ENCODE peak calls at places on chromosomes 11 and 22, in ten cellular contexts. M is heart right ventricle, A is pancreas, P is H9, U is mesendoderm, V is aorta, L is IMR-90, G is stomach, S is lower lobe of right lung, X is cardiac muscle cell. I is an unnamed sample.

GRCh38 chr11:57493507-57494503 is 21.7 kb downstream of the SLC43A1 start:
- DNase-seq in P (peak; percentile 94), M (no peak), X (peak; percentile 65), A (peak; percentile 76), G (peak; percentile 83), U (peak; percentile 95), S (peak; percentile 81), L (peak; percentile 17), V (no peak), I (peak; percentile 76)

GRCh38 chr11:57460017-57460755 is at the start of gene RTN4RL2:
- DNase-seq in S (peak; percentile 61), P (peak; percentile 80), M (peak; percentile 49), G (no peak), U (peak; percentile 87), L (peak; percentile 45), A (peak; percentile 36), X (peak; percentile 67), V (peak; percentile 64), I (no peak)

GRCh38 chr11:27107548-27107947 is 66.9 kb downstream of the BBOX1 start:
- DNase-seq in L (no peak), A (no peak), M (no peak), U (no peak), S (no peak), X (no peak), P (no peak), V (no peak), G (no peak), I (no peak)

GRCh38 chr11:69416123-69416475 is 65.4 kb upstream of the LINC01488 start:
- DNase-seq in M (no peak), V (no peak), G (no peak), S (no peak), X (no peak), U (no peak), A (no peak), L (no peak), P (no peak), I (no peak)

GRCh38 chr11:64864473-64865285 is 13.7 kb downstream of the EHD1 start:
- DNase-seq in M (peak; percentile 79), L (peak; percentile 97), V (peak; percentile 92), G (no peak), X (peak; percentile 46), U (no peak), S (peak; percentile 61), A (no peak), P (no peak), I (no peak)

GRCh38 chr22:44372611-44373010 is 59.9 kb upstream of the SHISAL1 start:
- DNase-seq in V (peak; percentile 8), M (no peak), S (no peak), X (no peak), A (no peak), U (no peak), L (no peak), G (no peak), P (no peak), I (no peak)

GRCh38 chr11:65366340-65366773 is 11.8 kb downstream of the TIGD3 start:
- DNase-seq in V (no peak), P (peak; percentile 61), X (peak; percentile 83), S (no peak), G (no peak), M (peak; percentile 50), A (peak; percentile 74), U (peak; percentile 90), L (peak; percentile 86), I (peak; percentile 55)

GRCh38 chr11:102810943-102811528 is 13.1 kb upstream of the MMP1 start:
- DNase-seq in A (no peak), V (no peak), G (no peak), X (peak; percentile 21), U (peak; percentile 71), M (no peak), L (peak; percentile 45), P (no peak), S (no peak), I (no peak)

GRCh38 chr11:67287355-67288197 is 1.5 kb upstream of the ANKRD13D start:
- DNase-seq in M (no peak), S (peak; percentile 26), U (no peak), G (no peak), P (no peak), A (no peak), L (no peak), X (no peak), V (peak; percentile 43), I (no peak)

GRCh38 chr11:117953029-117953671 is 23.9 kb upstream of the TMPRSS13 start:
- DNase-seq in L (no peak), S (no peak), G (no peak), V (no peak), U (no peak), A (no peak), M (no peak), X (no peak), P (no peak), I (no peak)
- H3K4me1 ChIP-seq in L (no peaks in the 10 kb centered on the region), S (peaks cover 46% of the 10 kb centered on the region), G (peaks cover 8% of the 10 kb centered on the region), V (no peaks in the 10 kb centered on the region), U (no peaks in the 10 kb centered on the region), A (no peaks in the 10 kb centered on the region), M (no peaks in the 10 kb centered on the region), X (peaks cover 4% of the 10 kb centered on the region), P (no peaks in the 10 kb centered on the region), I (no peaks in the 10 kb centered on the region)

GRCh38 chr11:45089251-45089650 is 57.2 kb upstream of the PRDM11 start:
- DNase-seq in X (no peak), S (no peak), G (peak; percentile 33), V (peak; percentile 91), L (peak; percentile 93), U (no peak), P (no peak), A (peak; percentile 79), M (peak; percentile 79), I (peak; percentile 83)
- H3K4me1 ChIP-seq in X (peaks cover 11% of the 10 kb centered on the region), S (peaks cover 45% of the 10 kb centered on the region), G (peaks cover 8% of the 10 kb centered on the region), V (no peaks in the 10 kb centered on the region), L (peaks cover 39% of the 10 kb centered on the region), U (peaks cover 4% of the 10 kb centered on the region), P (peaks cover 11% of the 10 kb centered on the region), A (no peaks in the 10 kb centered on the region), M (peaks cover 36% of the 10 kb centered on the region), I (no peaks in the 10 kb centered on the region)

GRCh38 chr22:23261900-23262450 is 81.7 kb downstream of the BCR start:
- DNase-seq in A (no peak), X (no peak), M (no peak), G (no peak), S (no peak), P (no peak), V (no peak), L (no peak), U (peak; percentile 64), I (no peak)
- H3K4me1 ChIP-seq in A (no peaks in the 10 kb centered on the region), X (peaks cover 6% of the 10 kb centered on the region), M (peaks cover 15% of the 10 kb centered on the region), G (peaks cover 28% of the 10 kb centered on the region), S (peaks cover 8% of the 10 kb centered on the region), P (no peaks in the 10 kb centered on the region), V (no peaks in the 10 kb centered on the region), L (peaks cover 3% of the 10 kb centered on the region), U (peaks cover 9% of the 10 kb centered on the region), I (peaks cover 5% of the 10 kb centered on the region)

GRCh38 chr11:78801161-78801884 is 226.7 kb upstream of the NARS2 start:
- DNase-seq in S (no peak), L (peak; percentile 98), V (peak; percentile 77), P (no peak), X (no peak), A (peak; percentile 66), M (peak; percentile 45), G (peak; percentile 69), U (peak; percentile 63), I (no peak)

GRCh38 chr11:78803995-78804394 is 229.3 kb upstream of the NARS2 start:
- DNase-seq in U (no peak), X (no peak), L (no peak), V (no peak), P (no peak), M (no peak), A (no peak), G (no peak), S (no peak), I (no peak)

GRCh38 chr11:78800756-78801155 is 226.1 kb upstream of the NARS2 start:
- DNase-seq in P (no peak), A (no peak), U (no peak), V (no peak), X (no peak), G (no peak), L (no peak), S (no peak), M (no peak), I (no peak)

GRCh38 chr11:78800089-78800690 is 225.5 kb upstream of the NARS2 start:
- DNase-seq in S (no peak), L (no peak), G (no peak), P (no peak), A (no peak), M (no peak), X (no peak), U (peak; percentile 16), V (no peak), I (no peak)

DNA sequence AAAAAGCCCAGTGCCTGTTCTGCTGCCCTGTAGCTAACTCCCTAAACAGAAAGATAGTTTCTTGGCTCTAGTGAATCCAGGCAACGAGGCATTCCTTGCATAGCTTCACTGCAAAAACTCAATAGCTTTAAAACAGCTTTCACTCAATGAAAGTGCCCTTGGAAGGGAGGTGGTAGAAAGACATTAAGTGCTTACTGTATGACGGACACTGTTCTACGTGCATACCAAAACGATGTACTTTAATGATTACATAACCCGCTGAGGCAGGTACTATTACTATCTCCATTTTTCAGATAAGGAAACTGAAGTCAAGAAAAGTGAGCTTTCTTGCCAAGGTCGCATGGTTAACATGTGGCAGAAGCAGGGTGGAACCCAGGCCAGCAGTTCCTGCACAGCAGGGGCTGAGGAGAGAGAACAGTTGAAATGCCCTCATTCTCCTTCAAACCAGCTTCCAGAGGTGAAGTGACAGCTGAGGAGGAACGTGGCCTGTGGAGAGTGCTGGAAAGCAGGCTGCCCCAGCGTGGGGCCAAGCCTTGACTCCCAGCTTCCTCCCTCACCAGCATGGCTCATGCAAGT is 227.5 kb upstream of the NARS2 start:
- DNase-seq in U (peak; percentile 66), L (no peak), S (no peak), M (no peak), G (peak; percentile 49), P (no peak), X (peak; percentile 76), V (peak; percentile 47), A (peak; percentile 63), I (no peak)
- H3K4me1 ChIP-seq in U (peaks cover 16% of the 10 kb centered on the region), L (peaks cover 34% of the 10 kb centered on the region), S (peaks cover 42% of the 10 kb centered on the region), M (peaks cover 14% of the 10 kb centered on the region), G (peaks cover 19% of the 10 kb centered on the region), P (peaks cover 16% of the 10 kb centered on the region), X (peaks cover 31% of the 10 kb centered on the region), V (peaks cover 6% of the 10 kb centered on the region), A (peaks cover 33% of the 10 kb centered on the region), I (no peaks in the 10 kb centered on the region)

DNA sequence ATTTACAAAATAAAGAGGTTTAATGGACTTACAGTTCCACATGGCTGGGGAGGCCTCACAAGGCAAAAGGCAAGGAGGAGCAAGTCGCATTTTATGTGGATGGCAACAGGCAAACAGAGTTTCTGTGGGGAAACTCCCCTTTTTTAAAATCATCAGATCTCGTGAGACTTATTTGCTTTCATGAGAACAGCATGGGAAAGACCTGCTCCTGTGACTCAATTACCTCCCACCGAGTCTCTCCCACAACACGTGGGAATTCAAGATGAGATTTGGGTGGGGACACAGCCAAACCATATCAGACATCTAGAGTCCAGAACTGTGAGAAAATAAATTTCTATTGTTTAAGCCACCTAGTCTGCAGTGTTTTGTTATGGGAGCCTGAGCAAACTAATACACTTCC is 80.8 kb downstream of the ME3 start:
- DNase-seq in L (no peak), G (no peak), U (no peak), P (no peak), X (no peak), A (no peak), V (no peak), S (no peak), M (no peak), I (no peak)
- H3K4me1 ChIP-seq in L (peaks cover 9% of the 10 kb centered on the region), G (no peaks in the 10 kb centered on the region), U (peaks cover 4% of the 10 kb centered on the region), P (peaks cover 9% of the 10 kb centered on the region), X (peaks cover 14% of the 10 kb centered on the region), A (no peaks in the 10 kb centered on the region), V (peaks cover 4% of the 10 kb centered on the region), S (peaks cover 48% of the 10 kb centered on the region), M (peaks cover 8% of the 10 kb centered on the region), I (peaks cover 66% of the 10 kb centered on the region)

I was measured in PC-9.